ENCODE peak calls at places on chromosomes 6 and 20, in five cellular contexts. One of them, this sample, is unnamed.

GRCh38 chr6:151197556-151197955 is 42.2 kb upstream of the AKAP12 start:
- DNase-seq in cardiac muscle cell: no peak
- DNase-seq in activated CD8-positive, alpha-beta T cell treated with anti-CD3 and anti-CD28 coated beads for 36 hours: no peak
- DNase-seq in fibroblast of mammary gland: no peak
- DNase-seq in fibroblast of pulmonary artery: no peak
- DNase-seq in this sample: no peak

GRCh38 chr6:163416640-163417253 is 2.2 kb downstream of the QKI start:
- DNase-seq in cardiac muscle cell: peak
- DNase-seq in activated CD8-positive, alpha-beta T cell treated with anti-CD3 and anti-CD28 coated beads for 36 hours: peak
- DNase-seq in fibroblast of mammary gland: peak
- DNase-seq in fibroblast of pulmonary artery: peak
- DNase-seq in this sample: no peak

GRCh38 chr6:157946865-157947532 is 34.7 kb upstream of the SYNJ2 start:
- DNase-seq in cardiac muscle cell: no peak
- DNase-seq in activated CD8-positive, alpha-beta T cell treated with anti-CD3 and anti-CD28 coated beads for 36 hours: peak
- DNase-seq in fibroblast of mammary gland: peak
- DNase-seq in fibroblast of pulmonary artery: peak
- DNase-seq in this sample: no peak

GRCh38 chr20:645318-646106 is 7.5 kb downstream of the SRXN1 start:
- DNase-seq in cardiac muscle cell: peak
- DNase-seq in activated CD8-positive, alpha-beta T cell treated with anti-CD3 and anti-CD28 coated beads for 36 hours: peak
- DNase-seq in fibroblast of mammary gland: peak
- DNase-seq in fibroblast of pulmonary artery: peak
- DNase-seq in this sample: peak

GRCh38 chr6:27241443-27241842 is 6.1 kb upstream of the PRSS16 start:
- DNase-seq in cardiac muscle cell: no peak
- DNase-seq in activated CD8-positive, alpha-beta T cell treated with anti-CD3 and anti-CD28 coated beads for 36 hours: no peak
- DNase-seq in fibroblast of mammary gland: no peak
- DNase-seq in fibroblast of pulmonary artery: no peak
- DNase-seq in this sample: no peak

GRCh38 chr6:44505751-44506150 is 118.2 kb downstream of the CDC5L start:
- DNase-seq in cardiac muscle cell: no peak
- DNase-seq in activated CD8-positive, alpha-beta T cell treated with anti-CD3 and anti-CD28 coated beads for 36 hours: no peak
- DNase-seq in fibroblast of mammary gland: no peak
- DNase-seq in fibroblast of pulmonary artery: no peak
- DNase-seq in this sample: no peak

GRCh38 chr6:32940656-32941411 is at the start of gene HLA-DMB:
- DNase-seq in cardiac muscle cell: peak
- DNase-seq in activated CD8-positive, alpha-beta T cell treated with anti-CD3 and anti-CD28 coated beads for 36 hours: peak
- DNase-seq in fibroblast of mammary gland: peak
- DNase-seq in fibroblast of pulmonary artery: peak
- DNase-seq in this sample: no peak

GRCh38 chr6:89611666-89612065 is 26.9 kb downstream of the LYRM2 start:
- DNase-seq in cardiac muscle cell: no peak
- DNase-seq in activated CD8-positive, alpha-beta T cell treated with anti-CD3 and anti-CD28 coated beads for 36 hours: no peak
- DNase-seq in fibroblast of mammary gland: peak
- DNase-seq in fibroblast of pulmonary artery: peak
- DNase-seq in this sample: no peak

GRCh38 chr20:4813076-4813838 is 91.5 kb downstream of the PRND start:
- DNase-seq in cardiac muscle cell: no peak
- DNase-seq in activated CD8-positive, alpha-beta T cell treated with anti-CD3 and anti-CD28 coated beads for 36 hours: peak
- DNase-seq in fibroblast of mammary gland: no peak
- DNase-seq in fibroblast of pulmonary artery: peak
- DNase-seq in this sample: no peak

GRCh38 chr20:5056801-5057599 is 55.7 kb upstream of the SLC23A2 start:
- DNase-seq in cardiac muscle cell: no peak
- DNase-seq in activated CD8-positive, alpha-beta T cell treated with anti-CD3 and anti-CD28 coated beads for 36 hours: peak
- DNase-seq in fibroblast of mammary gland: peak
- DNase-seq in fibroblast of pulmonary artery: peak
- DNase-seq in this sample: no peak

GRCh38 chr6:29465279-29465678 is 8.3 kb downstream of the OR2H1 start:
- DNase-seq in cardiac muscle cell: no peak
- DNase-seq in activated CD8-positive, alpha-beta T cell treated with anti-CD3 and anti-CD28 coated beads for 36 hours: no peak
- DNase-seq in fibroblast of mammary gland: no peak
- DNase-seq in fibroblast of pulmonary artery: no peak
- DNase-seq in this sample: no peak

GRCh38 chr20:58405504-58406291 is 16.7 kb downstream of the VAPB start:
- DNase-seq in cardiac muscle cell: no peak
- DNase-seq in activated CD8-positive, alpha-beta T cell treated with anti-CD3 and anti-CD28 coated beads for 36 hours: no peak
- DNase-seq in fibroblast of mammary gland: no peak
- DNase-seq in fibroblast of pulmonary artery: no peak
- DNase-seq in this sample: no peak

GRCh38 chr6:86949776-86950175 is 12.4 kb downstream of the HTR1E start:
- DNase-seq in cardiac muscle cell: no peak
- DNase-seq in activated CD8-positive, alpha-beta T cell treated with anti-CD3 and anti-CD28 coated beads for 36 hours: no peak
- DNase-seq in fibroblast of mammary gland: no peak
- DNase-seq in fibroblast of pulmonary artery: no peak
- DNase-seq in this sample: no peak

GRCh38 chr6:153215242-153215641 is 84.2 kb upstream of the RGS17 start:
- DNase-seq in cardiac muscle cell: no peak
- DNase-seq in activated CD8-positive, alpha-beta T cell treated with anti-CD3 and anti-CD28 coated beads for 36 hours: no peak
- DNase-seq in fibroblast of mammary gland: peak
- DNase-seq in fibroblast of pulmonary artery: peak
- DNase-seq in this sample: peak

GRCh38 chr6:19478992-19479391 is 358.2 kb upstream of the ID4 start:
- DNase-seq in cardiac muscle cell: no peak
- DNase-seq in activated CD8-positive, alpha-beta T cell treated with anti-CD3 and anti-CD28 coated beads for 36 hours: no peak
- DNase-seq in fibroblast of mammary gland: peak
- DNase-seq in fibroblast of pulmonary artery: peak
- DNase-seq in this sample: no peak

GRCh38 chr6:70390067-70390466 is 23.2 kb upstream of the FAM135A start:
- DNase-seq in cardiac muscle cell: no peak
- DNase-seq in activated CD8-positive, alpha-beta T cell treated with anti-CD3 and anti-CD28 coated beads for 36 hours: no peak
- DNase-seq in fibroblast of mammary gland: no peak
- DNase-seq in fibroblast of pulmonary artery: no peak
- DNase-seq in this sample: no peak

GRCh38 chr6:136962661-136963060 is 40.6 kb downstream of the SLC35D3 start:
- DNase-seq in cardiac muscle cell: peak
- DNase-seq in activated CD8-positive, alpha-beta T cell treated with anti-CD3 and anti-CD28 coated beads for 36 hours: no peak
- DNase-seq in fibroblast of mammary gland: no peak
- DNase-seq in fibroblast of pulmonary artery: peak
- DNase-seq in this sample: peak

GRCh38 chr6:82467338-82467737 is 103.7 kb downstream of the TPBG start:
- DNase-seq in cardiac muscle cell: no peak
- DNase-seq in activated CD8-positive, alpha-beta T cell treated with anti-CD3 and anti-CD28 coated beads for 36 hours: no peak
- DNase-seq in fibroblast of mammary gland: peak
- DNase-seq in fibroblast of pulmonary artery: no peak
- DNase-seq in this sample: no peak

GRCh38 chr6:80594461-80594860 is 488.0 kb downstream of the BCKDHB start:
- DNase-seq in cardiac muscle cell: no peak
- DNase-seq in activated CD8-positive, alpha-beta T cell treated with anti-CD3 and anti-CD28 coated beads for 36 hours: no peak
- DNase-seq in fibroblast of mammary gland: no peak
- DNase-seq in fibroblast of pulmonary artery: no peak
- DNase-seq in this sample: no peak

GRCh38 chr6:8947900-8948299 is 512.6 kb upstream of the SLC35B3 start:
- DNase-seq in cardiac muscle cell: no peak
- DNase-seq in activated CD8-positive, alpha-beta T cell treated with anti-CD3 and anti-CD28 coated beads for 36 hours: no peak
- DNase-seq in fibroblast of mammary gland: no peak
- DNase-seq in fibroblast of pulmonary artery: no peak
- DNase-seq in this sample: no peak

GRCh38 chr20:24777746-24778145 is 171.3 kb upstream of the CST7 start:
- DNase-seq in cardiac muscle cell: no peak
- DNase-seq in activated CD8-positive, alpha-beta T cell treated with anti-CD3 and anti-CD28 coated beads for 36 hours: no peak
- DNase-seq in fibroblast of mammary gland: no peak
- DNase-seq in fibroblast of pulmonary artery: no peak
- DNase-seq in this sample: no peak

GRCh38 chr6:116450769-116451740 is 10.1 kb upstream of the CALHM6 start:
- DNase-seq in cardiac muscle cell: no peak
- DNase-seq in activated CD8-positive, alpha-beta T cell treated with anti-CD3 and anti-CD28 coated beads for 36 hours: peak
- DNase-seq in fibroblast of mammary gland: no peak
- DNase-seq in fibroblast of pulmonary artery: no peak
- DNase-seq in this sample: no peak

GRCh38 chr6:148898360-148899005 is 151.7 kb downstream of the UST start:
- DNase-seq in cardiac muscle cell: no peak
- DNase-seq in activated CD8-positive, alpha-beta T cell treated with anti-CD3 and anti-CD28 coated beads for 36 hours: no peak
- DNase-seq in fibroblast of mammary gland: no peak
- DNase-seq in fibroblast of pulmonary artery: no peak
- DNase-seq in this sample: no peak

GRCh38 chr6:53065266-53066058 is at the start of gene FBXO9:
- DNase-seq in cardiac muscle cell: peak
- DNase-seq in activated CD8-positive, alpha-beta T cell treated with anti-CD3 and anti-CD28 coated beads for 36 hours: peak
- DNase-seq in fibroblast of mammary gland: no peak
- DNase-seq in fibroblast of pulmonary artery: no peak
- DNase-seq in this sample: peak

GRCh38 chr20:24747881-24748595 is 201.0 kb upstream of the CST7 start:
- DNase-seq in cardiac muscle cell: no peak
- DNase-seq in activated CD8-positive, alpha-beta T cell treated with anti-CD3 and anti-CD28 coated beads for 36 hours: no peak
- DNase-seq in fibroblast of mammary gland: no peak
- DNase-seq in fibroblast of pulmonary artery: no peak
- DNase-seq in this sample: no peak

GRCh38 chr20:45834797-45835161 is 1.2 kb downstream of the SNX21 start:
- DNase-seq in cardiac muscle cell: no peak
- DNase-seq in activated CD8-positive, alpha-beta T cell treated with anti-CD3 and anti-CD28 coated beads for 36 hours: no peak
- DNase-seq in fibroblast of mammary gland: no peak
- DNase-seq in fibroblast of pulmonary artery: no peak
- DNase-seq in this sample: no peak

GRCh38 chr6:43143235-43144124 is 27.6 kb upstream of the SRF start:
- DNase-seq in cardiac muscle cell: peak
- DNase-seq in activated CD8-positive, alpha-beta T cell treated with anti-CD3 and anti-CD28 coated beads for 36 hours: peak
- DNase-seq in fibroblast of mammary gland: peak
- DNase-seq in fibroblast of pulmonary artery: peak
- DNase-seq in this sample: peak

GRCh38 chr6:44672838-44673237 is 285.3 kb downstream of the CDC5L start:
- DNase-seq in cardiac muscle cell: no peak
- DNase-seq in activated CD8-positive, alpha-beta T cell treated with anti-CD3 and anti-CD28 coated beads for 36 hours: no peak
- DNase-seq in fibroblast of mammary gland: no peak
- DNase-seq in fibroblast of pulmonary artery: no peak
- DNase-seq in this sample: no peak

GRCh38 chr20:57321142-57321541 is 8.5 kb upstream of the SPO11 start:
- DNase-seq in cardiac muscle cell: no peak
- DNase-seq in activated CD8-positive, alpha-beta T cell treated with anti-CD3 and anti-CD28 coated beads for 36 hours: no peak
- DNase-seq in fibroblast of mammary gland: no peak
- DNase-seq in fibroblast of pulmonary artery: no peak
- DNase-seq in this sample: no peak

GRCh38 chr6:152836523-152836922 is 85.9 kb downstream of the VIP start:
- DNase-seq in cardiac muscle cell: no peak
- DNase-seq in activated CD8-positive, alpha-beta T cell treated with anti-CD3 and anti-CD28 coated beads for 36 hours: no peak
- DNase-seq in fibroblast of mammary gland: no peak
- DNase-seq in fibroblast of pulmonary artery: no peak
- DNase-seq in this sample: no peak

GRCh38 chr6:99219788-99220187 is 129.7 kb downstream of the FAXC start:
- DNase-seq in cardiac muscle cell: peak
- DNase-seq in activated CD8-positive, alpha-beta T cell treated with anti-CD3 and anti-CD28 coated beads for 36 hours: peak
- DNase-seq in fibroblast of mammary gland: no peak
- DNase-seq in fibroblast of pulmonary artery: no peak
- DNase-seq in this sample: peak
- TF ChIP-seq CTCF in cardiac muscle cell: no peak
- TF ChIP-seq CTCF in activated CD8-positive, alpha-beta T cell treated with anti-CD3 and anti-CD28 coated beads for 36 hours: no peak
- TF ChIP-seq CTCF in fibroblast of mammary gland: no peak
- TF ChIP-seq CTCF in fibroblast of pulmonary artery: no peak
- TF ChIP-seq CTCF in this sample: no peak

GRCh38 chr6:134114918-134115714 is 62.7 kb upstream of the SLC2A12 start:
- DNase-seq in cardiac muscle cell: no peak
- DNase-seq in activated CD8-positive, alpha-beta T cell treated with anti-CD3 and anti-CD28 coated beads for 36 hours: no peak
- DNase-seq in fibroblast of mammary gland: no peak
- DNase-seq in fibroblast of pulmonary artery: no peak
- DNase-seq in this sample: no peak
- TF ChIP-seq CTCF in cardiac muscle cell: no peak
- TF ChIP-seq CTCF in activated CD8-positive, alpha-beta T cell treated with anti-CD3 and anti-CD28 coated beads for 36 hours: no peak
- TF ChIP-seq CTCF in fibroblast of mammary gland: no peak
- TF ChIP-seq CTCF in fibroblast of pulmonary artery: no peak
- TF ChIP-seq CTCF in this sample: no peak

GRCh38 chr6:39555136-39555535 is 170.1 kb downstream of the KIF6 start:
- DNase-seq in cardiac muscle cell: no peak
- DNase-seq in activated CD8-positive, alpha-beta T cell treated with anti-CD3 and anti-CD28 coated beads for 36 hours: no peak
- DNase-seq in fibroblast of mammary gland: no peak
- DNase-seq in fibroblast of pulmonary artery: no peak
- DNase-seq in this sample: no peak

GRCh38 chr6:39550191-39550590 is 175.0 kb downstream of the KIF6 start:
- DNase-seq in cardiac muscle cell: no peak
- DNase-seq in activated CD8-positive, alpha-beta T cell treated with anti-CD3 and anti-CD28 coated beads for 36 hours: no peak
- DNase-seq in fibroblast of mammary gland: no peak
- DNase-seq in fibroblast of pulmonary artery: no peak
- DNase-seq in this sample: no peak

GRCh38 chr6:39558079-39558478 is 167.1 kb downstream of the KIF6 start:
- DNase-seq in cardiac muscle cell: no peak
- DNase-seq in activated CD8-positive, alpha-beta T cell treated with anti-CD3 and anti-CD28 coated beads for 36 hours: no peak
- DNase-seq in fibroblast of mammary gland: no peak
- DNase-seq in fibroblast of pulmonary artery: no peak
- DNase-seq in this sample: no peak

GRCh38 chr6:39553811-39554802 is 171.1 kb downstream of the KIF6 start:
- DNase-seq in cardiac muscle cell: peak
- DNase-seq in activated CD8-positive, alpha-beta T cell treated with anti-CD3 and anti-CD28 coated beads for 36 hours: no peak
- DNase-seq in fibroblast of mammary gland: peak
- DNase-seq in fibroblast of pulmonary artery: no peak
- DNase-seq in this sample: no peak

GRCh38 chr6:39553029-39553428 is 172.2 kb downstream of the KIF6 start:
- DNase-seq in cardiac muscle cell: no peak
- DNase-seq in activated CD8-positive, alpha-beta T cell treated with anti-CD3 and anti-CD28 coated beads for 36 hours: no peak
- DNase-seq in fibroblast of mammary gland: no peak
- DNase-seq in fibroblast of pulmonary artery: no peak
- DNase-seq in this sample: no peak
- TF ChIP-seq CTCF in cardiac muscle cell: no peak
- TF ChIP-seq CTCF in activated CD8-positive, alpha-beta T cell treated with anti-CD3 and anti-CD28 coated beads for 36 hours: no peak
- TF ChIP-seq CTCF in fibroblast of mammary gland: no peak
- TF ChIP-seq CTCF in fibroblast of pulmonary artery: no peak
- TF ChIP-seq CTCF in this sample: no peak

DNA sequence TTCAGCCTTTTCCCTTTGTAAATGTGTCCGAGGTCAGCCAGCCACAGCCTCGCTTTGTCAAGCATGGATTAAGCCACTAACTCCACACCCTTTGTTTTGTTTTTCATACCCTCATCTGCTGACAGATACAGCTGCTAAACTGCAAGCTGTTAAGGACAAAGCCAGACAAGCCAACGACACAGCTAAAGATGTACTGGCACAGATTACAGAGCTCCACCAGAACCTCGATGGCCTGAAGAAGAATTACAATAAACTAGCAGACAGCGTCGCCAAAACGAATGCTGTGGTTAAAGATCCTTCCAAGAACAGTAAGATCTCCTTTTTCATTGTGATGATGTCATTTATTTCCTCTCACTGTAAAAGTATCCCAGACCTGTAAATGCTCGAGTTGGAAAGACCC is 269.3 kb downstream of the ARHGAP18 start:
- DNase-seq in cardiac muscle cell: peak
- DNase-seq in activated CD8-positive, alpha-beta T cell treated with anti-CD3 and anti-CD28 coated beads for 36 hours: no peak
- DNase-seq in fibroblast of mammary gland: peak
- DNase-seq in fibroblast of pulmonary artery: peak
- DNase-seq in this sample: peak
- TF ChIP-seq CTCF in cardiac muscle cell: no peak
- TF ChIP-seq CTCF in activated CD8-positive, alpha-beta T cell treated with anti-CD3 and anti-CD28 coated beads for 36 hours: no peak
- TF ChIP-seq CTCF in fibroblast of mammary gland: no peak
- TF ChIP-seq CTCF in fibroblast of pulmonary artery: no peak
- TF ChIP-seq CTCF in this sample: no peak

GRCh38 chr6:159125014-159125609 is 44.1 kb upstream of the FNDC1 start:
- DNase-seq in cardiac muscle cell: no peak
- DNase-seq in activated CD8-positive, alpha-beta T cell treated with anti-CD3 and anti-CD28 coated beads for 36 hours: no peak
- DNase-seq in fibroblast of mammary gland: no peak
- DNase-seq in fibroblast of pulmonary artery: no peak
- DNase-seq in this sample: no peak
- TF ChIP-seq CTCF in cardiac muscle cell: peak
- TF ChIP-seq CTCF in activated CD8-positive, alpha-beta T cell treated with anti-CD3 and anti-CD28 coated beads for 36 hours: peak
- TF ChIP-seq CTCF in fibroblast of mammary gland: peak
- TF ChIP-seq CTCF in fibroblast of pulmonary artery: peak
- TF ChIP-seq CTCF in this sample: peak

This sample was measured in glutamatergic neuron.